ENCODE peak calls at places on chromosomes 5 and 9, in six cellular contexts. One of them, this sample, is unnamed.

GRCh38 chr9:92644278-92644677 is 25.7 kb downstream of the IPPK start:
- DNase-seq in brain microvascular endothelial cell: no peak
- DNase-seq in H1: no peak
- DNase-seq in heart right ventricle: no peak
- DNase-seq in A549: no peak
- DNase-seq in CD4-positive, CD25-positive, alpha-beta regulatory T cell: no peak
- DNase-seq in this sample: no peak

GRCh38 chr5:136155769-136156168 is 23.1 kb downstream of the SMAD5 start:
- DNase-seq in CD4-positive, CD25-positive, alpha-beta regulatory T cell: no peak
- DNase-seq in brain microvascular endothelial cell: peak; percentile 11
- DNase-seq in heart right ventricle: no peak
- DNase-seq in H1: no peak
- DNase-seq in A549: no peak
- DNase-seq in this sample: peak; percentile 29

GRCh38 chr5:24644757-24645156 is at the start of gene CDH10:
- DNase-seq in heart right ventricle: no peak
- DNase-seq in brain microvascular endothelial cell: no peak
- DNase-seq in A549: no peak
- DNase-seq in H1: peak; percentile 81
- DNase-seq in CD4-positive, CD25-positive, alpha-beta regulatory T cell: no peak
- DNase-seq in this sample: no peak

GRCh38 chr5:169850407-169850806 is 129.9 kb downstream of the INSYN2B start:
- DNase-seq in A549: no peak
- DNase-seq in heart right ventricle: no peak
- DNase-seq in H1: no peak
- DNase-seq in CD4-positive, CD25-positive, alpha-beta regulatory T cell: no peak
- DNase-seq in brain microvascular endothelial cell: no peak
- DNase-seq in this sample: no peak

GRCh38 chr9:15501179-15501578 is 9.6 kb downstream of the PSIP1 start:
- DNase-seq in A549: no peak
- DNase-seq in H1: no peak
- DNase-seq in heart right ventricle: no peak
- DNase-seq in brain microvascular endothelial cell: no peak
- DNase-seq in CD4-positive, CD25-positive, alpha-beta regulatory T cell: no peak
- DNase-seq in this sample: no peak

GRCh38 chr9:92327283-92327850 is 1.6 kb downstream of the CENPP start:
- DNase-seq in brain microvascular endothelial cell: no peak
- DNase-seq in H1: no peak
- DNase-seq in A549: no peak
- DNase-seq in heart right ventricle: no peak
- DNase-seq in CD4-positive, CD25-positive, alpha-beta regulatory T cell: no peak
- DNase-seq in this sample: no peak

GRCh38 chr5:102554728-102555127 is 55.9 kb upstream of the SLCO6A1 start:
- DNase-seq in CD4-positive, CD25-positive, alpha-beta regulatory T cell: no peak
- DNase-seq in heart right ventricle: no peak
- DNase-seq in H1: no peak
- DNase-seq in A549: no peak
- DNase-seq in brain microvascular endothelial cell: no peak
- DNase-seq in this sample: no peak

GRCh38 chr9:78031271-78031825 is at the start of gene GNAQ:
- DNase-seq in heart right ventricle: peak; percentile 35
- DNase-seq in brain microvascular endothelial cell: no peak
- DNase-seq in H1: no peak
- DNase-seq in CD4-positive, CD25-positive, alpha-beta regulatory T cell: no peak
- DNase-seq in A549: peak; percentile 17
- DNase-seq in this sample: no peak

GRCh38 chr9:71761938-71762353 is 6.4 kb downstream of the CEMIP2 start:
- DNase-seq in A549: no peak
- DNase-seq in H1: no peak
- DNase-seq in brain microvascular endothelial cell: no peak
- DNase-seq in CD4-positive, CD25-positive, alpha-beta regulatory T cell: no peak
- DNase-seq in heart right ventricle: no peak
- DNase-seq in this sample: no peak

GRCh38 chr5:109753279-109753678 is 63.6 kb downstream of the MAN2A1 start:
- DNase-seq in H1: no peak
- DNase-seq in CD4-positive, CD25-positive, alpha-beta regulatory T cell: no peak
- DNase-seq in brain microvascular endothelial cell: no peak
- DNase-seq in A549: no peak
- DNase-seq in heart right ventricle: no peak
- DNase-seq in this sample: no peak

GRCh38 chr9:10806873-10807272 is 194.1 kb upstream of the PTPRD start:
- DNase-seq in heart right ventricle: no peak
- DNase-seq in H1: no peak
- DNase-seq in A549: no peak
- DNase-seq in brain microvascular endothelial cell: no peak
- DNase-seq in CD4-positive, CD25-positive, alpha-beta regulatory T cell: no peak
- DNase-seq in this sample: no peak

GRCh38 chr5:83726912-83727311 is 6.3 kb upstream of the HAPLN1 start:
- DNase-seq in H1: no peak
- DNase-seq in A549: no peak
- DNase-seq in heart right ventricle: no peak
- DNase-seq in CD4-positive, CD25-positive, alpha-beta regulatory T cell: no peak
- DNase-seq in brain microvascular endothelial cell: peak; percentile 25
- DNase-seq in this sample: no peak

GRCh38 chr5:158153508-158153907 is 294.6 kb upstream of the CLINT1 start:
- DNase-seq in heart right ventricle: no peak
- DNase-seq in brain microvascular endothelial cell: no peak
- DNase-seq in CD4-positive, CD25-positive, alpha-beta regulatory T cell: no peak
- DNase-seq in H1: no peak
- DNase-seq in A549: no peak
- DNase-seq in this sample: no peak

GRCh38 chr5:154277499-154277898 is 87.0 kb downstream of the GALNT10 start:
- DNase-seq in heart right ventricle: no peak
- DNase-seq in H1: no peak
- DNase-seq in brain microvascular endothelial cell: no peak
- DNase-seq in CD4-positive, CD25-positive, alpha-beta regulatory T cell: no peak
- DNase-seq in A549: no peak
- DNase-seq in this sample: no peak
- H3K27ac ChIP-seq in heart right ventricle: peak overlapping the region; percentile 66
- H3K27ac ChIP-seq in H1: no peak overlapping the region
- H3K27ac ChIP-seq in brain microvascular endothelial cell: peak overlapping the region; percentile 29
- H3K27ac ChIP-seq in CD4-positive, CD25-positive, alpha-beta regulatory T cell: no peak overlapping the region
- H3K27ac ChIP-seq in A549: peak overlapping the region; percentile 66
- H3K27ac ChIP-seq in this sample: no peak overlapping the region

GRCh38 chr9:101418518-101419111 is 17.0 kb downstream of the ALDOB start:
- DNase-seq in heart right ventricle: no peak
- DNase-seq in H1: no peak
- DNase-seq in CD4-positive, CD25-positive, alpha-beta regulatory T cell: no peak
- DNase-seq in brain microvascular endothelial cell: no peak
- DNase-seq in A549: no peak
- DNase-seq in this sample: no peak
- H3K27ac ChIP-seq in heart right ventricle: no peak overlapping the region
- H3K27ac ChIP-seq in H1: no peak overlapping the region
- H3K27ac ChIP-seq in CD4-positive, CD25-positive, alpha-beta regulatory T cell: no peak overlapping the region
- H3K27ac ChIP-seq in brain microvascular endothelial cell: peak overlapping the region; percentile 24
- H3K27ac ChIP-seq in A549: no peak overlapping the region
- H3K27ac ChIP-seq in this sample: no peak overlapping the region

GRCh38 chr9:95499101-95499676 is 17.6 kb downstream of the PTCH1 start:
- DNase-seq in A549: no peak
- DNase-seq in brain microvascular endothelial cell: no peak
- DNase-seq in heart right ventricle: no peak
- DNase-seq in CD4-positive, CD25-positive, alpha-beta regulatory T cell: no peak
- DNase-seq in H1: no peak
- DNase-seq in this sample: no peak

GRCh38 chr9:95502248-95502647 is 14.5 kb downstream of the PTCH1 start:
- DNase-seq in H1: no peak
- DNase-seq in CD4-positive, CD25-positive, alpha-beta regulatory T cell: no peak
- DNase-seq in brain microvascular endothelial cell: no peak
- DNase-seq in heart right ventricle: no peak
- DNase-seq in A549: no peak
- DNase-seq in this sample: no peak

GRCh38 chr9:95497772-95498171 is 19.0 kb downstream of the PTCH1 start:
- DNase-seq in heart right ventricle: no peak
- DNase-seq in H1: no peak
- DNase-seq in A549: no peak
- DNase-seq in brain microvascular endothelial cell: no peak
- DNase-seq in CD4-positive, CD25-positive, alpha-beta regulatory T cell: no peak
- DNase-seq in this sample: no peak

GRCh38 chr9:95498641-95499040 is 18.1 kb downstream of the PTCH1 start:
- DNase-seq in heart right ventricle: no peak
- DNase-seq in CD4-positive, CD25-positive, alpha-beta regulatory T cell: no peak
- DNase-seq in brain microvascular endothelial cell: no peak
- DNase-seq in H1: no peak
- DNase-seq in A549: no peak
- DNase-seq in this sample: no peak

DNA sequence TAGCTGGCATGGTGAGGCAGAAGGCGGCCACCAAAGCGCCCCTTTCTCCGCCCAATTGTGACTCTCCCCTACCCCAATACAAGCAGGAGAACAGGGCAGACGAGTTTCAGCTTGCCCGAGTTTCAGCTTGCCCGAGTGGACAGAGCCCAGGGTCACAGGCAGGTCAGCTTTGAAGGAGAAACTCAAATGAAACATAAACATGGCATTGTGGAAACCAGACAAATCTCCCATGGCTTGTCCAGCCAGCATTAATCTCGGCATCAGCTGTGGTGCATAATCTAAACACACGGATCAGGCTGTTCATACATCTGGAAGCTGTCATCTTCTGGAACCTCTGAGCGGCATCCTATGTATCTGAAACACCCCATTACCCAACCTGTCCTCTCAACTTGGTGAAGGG is 16.9 kb downstream of the PTCH1 start:
- DNase-seq in H1: no peak
- DNase-seq in A549: no peak
- DNase-seq in CD4-positive, CD25-positive, alpha-beta regulatory T cell: no peak
- DNase-seq in brain microvascular endothelial cell: no peak
- DNase-seq in heart right ventricle: no peak
- DNase-seq in this sample: no peak
- H3K27ac ChIP-seq in H1: no peak overlapping the region
- H3K27ac ChIP-seq in A549: no peak overlapping the region
- H3K27ac ChIP-seq in CD4-positive, CD25-positive, alpha-beta regulatory T cell: no peak overlapping the region
- H3K27ac ChIP-seq in brain microvascular endothelial cell: no peak overlapping the region
- H3K27ac ChIP-seq in heart right ventricle: no peak overlapping the region
- H3K27ac ChIP-seq in this sample: no peak overlapping the region

GRCh38 chr5:6847896-6848295 is 134.7 kb downstream of the TENT4A start:
- DNase-seq in CD4-positive, CD25-positive, alpha-beta regulatory T cell: no peak
- DNase-seq in brain microvascular endothelial cell: no peak
- DNase-seq in H1: no peak
- DNase-seq in heart right ventricle: no peak
- DNase-seq in A549: no peak
- DNase-seq in this sample: no peak
- H3K27ac ChIP-seq in CD4-positive, CD25-positive, alpha-beta regulatory T cell: no peak overlapping the region
- H3K27ac ChIP-seq in brain microvascular endothelial cell: no peak overlapping the region
- H3K27ac ChIP-seq in H1: no peak overlapping the region
- H3K27ac ChIP-seq in heart right ventricle: no peak overlapping the region
- H3K27ac ChIP-seq in A549: no peak overlapping the region
- H3K27ac ChIP-seq in this sample: no peak overlapping the region

GRCh38 chr5:56097055-56097454 is 102.3 kb upstream of the IL6ST start:
- DNase-seq in H1: no peak
- DNase-seq in brain microvascular endothelial cell: no peak
- DNase-seq in A549: no peak
- DNase-seq in heart right ventricle: no peak
- DNase-seq in CD4-positive, CD25-positive, alpha-beta regulatory T cell: no peak
- DNase-seq in this sample: no peak
- H3K27ac ChIP-seq in H1: no peak overlapping the region
- H3K27ac ChIP-seq in brain microvascular endothelial cell: no peak overlapping the region
- H3K27ac ChIP-seq in A549: peak overlapping the region; percentile 85
- H3K27ac ChIP-seq in heart right ventricle: no peak overlapping the region
- H3K27ac ChIP-seq in CD4-positive, CD25-positive, alpha-beta regulatory T cell: no peak overlapping the region
- H3K27ac ChIP-seq in this sample: peak overlapping the region; percentile 74

GRCh38 chr5:114450516-114450909 is 88.6 kb downstream of the KCNN2 start:
- DNase-seq in H1: no peak
- DNase-seq in brain microvascular endothelial cell: no peak
- DNase-seq in heart right ventricle: no peak
- DNase-seq in CD4-positive, CD25-positive, alpha-beta regulatory T cell: no peak
- DNase-seq in A549: peak; percentile 2
- DNase-seq in this sample: no peak
- H3K27ac ChIP-seq in H1: no peak overlapping the region
- H3K27ac ChIP-seq in brain microvascular endothelial cell: no peak overlapping the region
- H3K27ac ChIP-seq in heart right ventricle: peak overlapping the region; percentile 55
- H3K27ac ChIP-seq in CD4-positive, CD25-positive, alpha-beta regulatory T cell: no peak overlapping the region
- H3K27ac ChIP-seq in A549: no peak overlapping the region
- H3K27ac ChIP-seq in this sample: no peak overlapping the region

DNA sequence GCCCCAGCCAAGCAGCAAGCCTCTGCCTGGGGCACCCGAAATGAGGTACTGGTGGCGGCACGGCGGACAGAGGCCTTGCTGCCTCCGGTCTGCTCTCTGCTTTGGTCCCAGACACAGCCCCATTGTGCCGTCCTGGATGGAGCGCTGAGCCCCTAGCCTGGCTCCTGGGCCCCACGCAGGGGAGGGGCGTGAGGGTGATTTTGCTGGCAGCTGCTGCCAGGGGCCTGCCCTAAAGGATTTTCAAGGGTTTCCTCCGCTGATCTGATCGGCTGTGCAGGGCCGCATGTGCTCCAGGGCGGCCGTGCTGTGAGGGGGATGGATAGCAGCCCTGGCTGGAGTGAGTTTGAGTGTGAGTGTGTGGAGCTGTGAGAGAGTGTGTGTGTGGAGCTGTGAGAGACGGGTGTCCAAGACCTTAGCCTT is 1.3 kb downstream of the GPSM1 start:
- DNase-seq in A549: no peak
- DNase-seq in CD4-positive, CD25-positive, alpha-beta regulatory T cell: no peak
- DNase-seq in H1: no peak
- DNase-seq in heart right ventricle: peak; percentile 33
- DNase-seq in brain microvascular endothelial cell: peak; percentile 13
- DNase-seq in this sample: no peak
- H3K27ac ChIP-seq in A549: no peak overlapping the region
- H3K27ac ChIP-seq in CD4-positive, CD25-positive, alpha-beta regulatory T cell: no peak overlapping the region
- H3K27ac ChIP-seq in H1: no peak overlapping the region
- H3K27ac ChIP-seq in heart right ventricle: peak overlapping the region; percentile 80
- H3K27ac ChIP-seq in brain microvascular endothelial cell: no peak overlapping the region
- H3K27ac ChIP-seq in this sample: peak overlapping the region; percentile 56

This sample was measured in epithelial cell of prostate.